ENCODE peak calls at places on chromosomes 4 and X, in four cellular contexts. A is fibroblast of lung, E is ovary, N is lung. Y is an unnamed sample.

GRCh38 chr4:92047209-92047877 is 256.4 kb upstream of the GRID2 start:
- DNase-seq in A (peak), E (no peak), N (no peak), Y (no peak)

GRCh38 chrX:386768-387575 is at the start of gene PPP2R3B:
- DNase-seq in A (peak), E (peak), N (peak), Y (peak)

GRCh38 chr4:126766266-126766665 is 866.5 kb upstream of the INTU start:
- DNase-seq in A (peak), E (no peak), N (no peak), Y (no peak)

GRCh38 chr4:898869-899555 is 33.1 kb downstream of the GAK start:
- DNase-seq in A (no peak), E (no peak), N (no peak), Y (no peak)

GRCh38 chr4:66489783-66490452 is 819.6 kb upstream of the EPHA5 start:
- DNase-seq in A (peak), E (no peak), N (no peak), Y (no peak)

GRCh38 chr4:3820806-3821579 is 54.8 kb downstream of the ADRA2C start:
- DNase-seq in A (no peak), E (no peak), N (no peak), Y (peak)

GRCh38 chr4:186557061-186557460 is 1.7 kb upstream of the MTNR1A start:
- DNase-seq in A (no peak), E (no peak), N (no peak), Y (no peak)

GRCh38 chrX:124098089-124098488 is 136.6 kb downstream of the STAG2 start:
- DNase-seq in A (peak), E (no peak), N (no peak), Y (no peak)

GRCh38 chr4:6031831-6032230 is 13.6 kb upstream of the C4orf50 start:
- DNase-seq in A (no peak), E (no peak), N (no peak), Y (no peak)

GRCh38 chrX:80808160-80808735 is 1.4 kb downstream of the BRWD3 start:
- DNase-seq in A (peak), E (peak), N (peak), Y (peak)

GRCh38 chr4:176548571-176548970 is 228.8 kb downstream of the SPCS3 start:
- DNase-seq in A (peak), E (no peak), N (no peak), Y (no peak)

GRCh38 chrX:86039625-86040568 is 7.5 kb downstream of the CHM start:
- DNase-seq in A (no peak), E (no peak), N (no peak), Y (no peak)

GRCh38 chr4:185576918-185577591 is 41.7 kb upstream of the PDLIM3 start:
- DNase-seq in A (no peak), E (no peak), N (no peak), Y (no peak)

DNA sequence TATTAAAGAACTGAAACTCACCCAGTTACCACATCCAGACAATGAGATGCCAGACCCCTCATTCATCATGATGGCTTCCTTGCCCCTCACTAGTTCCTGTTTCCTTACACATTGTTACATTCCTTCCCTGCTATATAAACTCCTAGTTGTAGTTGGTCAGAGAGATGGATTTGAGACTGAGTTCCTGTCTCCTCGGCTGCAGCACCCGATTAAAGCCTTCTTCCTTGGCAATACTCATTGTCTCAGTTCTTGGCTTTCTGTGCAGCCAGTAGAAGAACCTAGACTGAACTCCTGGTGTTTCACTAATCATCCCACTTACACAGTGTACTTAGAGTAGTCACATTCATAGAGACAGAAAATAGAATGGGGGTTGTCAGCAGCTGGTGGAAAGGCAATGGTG is 324.7 kb downstream of the TRIML1 start:
- DNase-seq in A (no peak), E (no peak), N (no peak), Y (no peak)
- TF ChIP-seq CTCF in A (no peak), E (no peak), N (no peak), Y (no peak)

GRCh38 chr4:122229857-122230256 is 77.7 kb downstream of the BLTP1 start:
- DNase-seq in A (no peak), E (no peak), N (no peak), Y (no peak)

GRCh38 chr4:122219356-122219755 is 67.2 kb downstream of the BLTP1 start:
- DNase-seq in A (no peak), E (no peak), N (no peak), Y (no peak)

GRCh38 chr4:122227202-122227601 is 75.1 kb downstream of the BLTP1 start:
- DNase-seq in A (no peak), E (no peak), N (no peak), Y (no peak)

GRCh38 chr4:122221322-122221721 is 69.2 kb downstream of the BLTP1 start:
- DNase-seq in A (no peak), E (no peak), N (no peak), Y (no peak)

GRCh38 chr4:122224348-122224747 is 72.2 kb downstream of the BLTP1 start:
- DNase-seq in A (peak), E (no peak), N (no peak), Y (peak)
- TF ChIP-seq CTCF in A (peak), E (no peak), N (no peak), Y (no peak)

GRCh38 chrX:78886550-78886949 is 58.6 kb upstream of the P2RY10 start:
- DNase-seq in A (no peak), E (no peak), N (no peak), Y (no peak)
- TF ChIP-seq CTCF in A (no peak), E (no peak), N (no peak), Y (no peak)

GRCh38 chrX:31334997-31335396 is 263.2 kb upstream of the FTHL17 start:
- DNase-seq in A (no peak), E (no peak), N (no peak), Y (no peak)

GRCh38 chrX:31333181-31333831 is 261.5 kb upstream of the FTHL17 start:
- DNase-seq in A (peak), E (no peak), N (no peak), Y (no peak)

GRCh38 chrX:31329298-31329697 is 257.5 kb upstream of the FTHL17 start:
- DNase-seq in A (no peak), E (no peak), N (no peak), Y (no peak)

GRCh38 chrX:31331928-31332327 is 260.1 kb upstream of the FTHL17 start:
- DNase-seq in A (no peak), E (no peak), N (no peak), Y (no peak)

GRCh38 chrX:31331045-31331444 is 259.2 kb upstream of the FTHL17 start:
- DNase-seq in A (no peak), E (no peak), N (no peak), Y (no peak)
- TF ChIP-seq CTCF in A (no peak), E (no peak), N (no peak), Y (no peak)

DNA sequence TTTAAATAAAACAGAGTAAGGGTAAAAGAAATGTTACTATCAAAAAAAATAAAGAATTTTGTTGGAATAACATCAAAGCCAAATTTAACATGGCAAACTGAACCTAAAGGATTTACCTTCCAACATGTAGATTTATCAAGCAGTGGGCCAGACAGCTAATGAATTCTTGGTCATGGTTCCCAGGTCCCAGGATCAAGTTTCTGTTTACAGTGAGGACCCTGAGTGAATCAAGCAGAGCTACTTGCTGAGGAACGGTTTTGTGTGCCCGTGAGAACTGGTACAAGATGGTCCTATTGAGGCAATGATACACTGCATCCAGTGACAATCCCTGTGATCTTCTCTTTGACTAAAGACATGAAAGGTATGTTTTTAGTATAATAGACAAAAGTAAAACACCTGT is 157.1 kb downstream of the CDS1 start:
- DNase-seq in A (no peak), E (no peak), N (no peak), Y (no peak)
- TF ChIP-seq CTCF in A (no peak), E (no peak), N (no peak), Y (no peak)

DNA sequence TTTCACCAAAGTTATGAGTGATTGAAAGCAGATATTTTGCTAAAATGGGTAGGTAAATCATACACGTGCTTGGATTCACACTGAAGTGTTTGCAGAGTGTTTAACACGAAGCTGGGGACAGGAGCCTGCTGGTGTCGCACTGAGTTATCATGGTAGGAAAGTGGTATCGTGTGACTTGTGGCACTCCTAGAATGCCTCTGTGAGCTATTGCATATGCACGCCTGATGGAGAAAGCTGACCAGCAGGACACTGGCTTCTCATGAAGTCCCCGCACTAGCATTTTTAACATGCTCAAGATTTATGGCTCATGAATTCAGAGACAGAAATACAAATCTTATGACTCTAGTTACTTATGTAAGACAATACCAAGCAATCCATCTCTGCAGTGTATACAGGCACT is 19.7 kb downstream of the VCX3B start:
- DNase-seq in A (no peak), E (no peak), N (no peak), Y (no peak)
- TF ChIP-seq CTCF in A (no peak), E (no peak), N (no peak), Y (no peak)

GRCh38 chrX:8867454-8867853 is 66.3 kb upstream of the FAM9A start:
- DNase-seq in A (peak), E (no peak), N (no peak), Y (no peak)

GRCh38 chrX:8868070-8868795 is 67.0 kb upstream of the FAM9A start:
- DNase-seq in A (peak), E (no peak), N (no peak), Y (no peak)

GRCh38 chrX:8869812-8870211 is 68.6 kb upstream of the FAM9A start:
- DNase-seq in A (no peak), E (no peak), N (no peak), Y (no peak)

GRCh38 chrX:8870411-8870810 is 69.2 kb upstream of the FAM9A start:
- DNase-seq in A (peak), E (no peak), N (no peak), Y (no peak)

DNA sequence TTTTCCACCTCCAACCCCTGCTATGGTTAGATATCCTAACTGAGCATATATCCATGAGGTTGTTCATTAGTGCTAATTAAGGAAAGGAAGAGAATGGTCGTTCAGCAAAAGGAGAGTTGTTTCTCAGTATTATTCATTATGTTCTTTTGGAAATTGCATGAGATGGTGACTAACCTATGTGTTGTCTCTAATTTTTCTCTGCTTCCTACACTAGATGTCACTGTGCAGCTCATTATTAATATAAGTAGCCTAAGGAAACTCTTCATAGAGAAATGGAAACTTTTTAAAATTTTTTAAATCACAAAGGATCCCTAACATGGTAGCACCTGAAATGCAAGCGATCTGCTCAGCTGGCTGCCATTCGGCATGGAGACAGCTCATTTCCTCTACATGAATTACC is 67.7 kb upstream of the FAM9A start:
- DNase-seq in A (peak), E (no peak), N (no peak), Y (no peak)
- TF ChIP-seq CTCF in A (peak), E (no peak), N (no peak), Y (no peak)

DNA sequence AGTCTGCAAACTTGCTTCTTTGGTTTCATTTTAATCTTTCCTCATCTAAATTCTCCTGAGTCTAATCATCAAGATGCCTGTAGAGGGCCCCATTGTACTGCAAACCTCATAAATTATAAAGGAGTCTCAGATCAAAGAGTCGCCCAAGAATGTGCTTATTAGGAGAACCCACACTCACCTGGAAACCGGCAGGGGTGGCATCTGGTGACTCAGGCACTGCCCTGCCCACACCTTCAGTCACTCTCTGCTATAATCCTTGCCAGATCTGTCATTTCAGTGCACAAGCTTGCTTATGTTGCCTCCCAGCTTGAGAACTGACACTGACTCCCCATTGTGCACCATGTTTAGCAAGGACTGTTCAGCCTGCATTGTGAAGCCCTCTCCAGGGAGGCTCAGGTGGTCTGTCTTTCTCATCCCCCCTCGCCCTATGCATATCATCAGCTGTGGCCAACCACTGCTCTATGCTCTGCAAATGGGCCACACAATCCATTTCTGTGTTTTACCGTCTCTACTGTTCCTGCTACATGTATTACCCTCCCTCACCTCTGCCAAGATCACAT is 12.4 kb downstream of the EPGN start:
- DNase-seq in A (peak), E (no peak), N (peak), Y (peak)
- TF ChIP-seq CTCF in A (peak), E (no peak), N (peak), Y (peak)

DNA sequence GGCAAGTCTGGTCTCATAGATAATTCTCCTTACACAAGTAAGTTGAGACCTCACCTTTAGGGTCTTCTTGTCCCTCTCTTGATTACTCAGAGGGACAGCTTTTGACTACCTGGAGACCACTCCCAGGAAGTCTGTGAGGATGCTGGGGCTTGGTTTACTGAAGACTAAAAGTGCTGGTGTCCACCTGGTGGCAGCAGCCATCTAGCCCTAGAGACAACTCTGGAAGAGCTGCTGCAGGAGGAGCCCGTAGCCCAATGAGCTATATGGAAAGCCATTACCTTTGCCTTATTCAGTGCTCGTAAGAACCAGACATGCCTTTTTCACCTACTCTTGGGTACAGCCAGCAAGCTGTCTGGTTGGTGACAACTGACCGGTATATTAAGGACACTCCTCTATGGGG is 7.3 kb downstream of the FGFBP2 start:
- DNase-seq in A (peak), E (no peak), N (no peak), Y (no peak)
- TF ChIP-seq CTCF in A (peak), E (no peak), N (no peak), Y (no peak)

GRCh38 chr4:133320576-133321170 is 171.6 kb downstream of the PCDH10 start:
- DNase-seq in A (peak), E (no peak), N (no peak), Y (no peak)
- TF ChIP-seq CTCF in A (peak), E (no peak), N (peak), Y (peak)

Y was measured in colonic mucosa.